ENCODE peak calls at places on chromosomes 13 and 19, in nine cellular contexts. J is GM23338, K is neural progenitor cell, N is progenitor cell of endocrine pancreas, Q is transverse colon, L is Calu3, T is astrocyte of the spinal cord, F is lower leg skin, G is adrenal gland. P is an unnamed sample.

GRCh38 chr19:12777217-12778019 is 2.1 kb upstream of the HOOK2 start:
- DNase-seq in J (peak; percentile 93), K (peak; percentile 89), N (peak; percentile 76), Q (peak; percentile 87), L (peak; percentile 87), T (peak; percentile 85), F (peak; percentile 58), G (peak; percentile 82), P (peak; percentile 73)

GRCh38 chr19:1057185-1057857 is 9.6 kb upstream of the ARHGAP45 start:
- DNase-seq in J (peak; percentile 83), K (peak; percentile 75), N (no peak), Q (no peak), L (peak; percentile 42), T (peak; percentile 76), F (no peak), G (no peak), P (no peak)

GRCh38 chr13:75792526-75793187 is 156.5 kb downstream of the LMO7 start:
- DNase-seq in J (no peak), K (no peak), N (no peak), Q (peak; percentile 27), L (peak; percentile 9), T (no peak), F (no peak), G (no peak), P (no peak)

GRCh38 chr13:44919103-44919804 is 70.0 kb downstream of the NUFIP1 start:
- DNase-seq in J (no peak), K (no peak), N (no peak), Q (no peak), L (no peak), T (no peak), F (no peak), G (no peak), P (no peak)

GRCh38 chr13:101149735-101150380 is 266.4 kb downstream of the NALCN start:
- DNase-seq in J (peak; percentile 62), K (peak; percentile 62), N (no peak), Q (no peak), L (no peak), T (peak; percentile 51), F (no peak), G (no peak), P (no peak)

GRCh38 chr19:55692681-55693081 is 17.7 kb downstream of the EPN1 start:
- DNase-seq in J (no peak), K (no peak), N (no peak), Q (no peak), L (no peak), T (no peak), F (no peak), G (no peak), P (no peak)

GRCh38 chr13:93670858-93671257 is 444.3 kb downstream of the GPC6 start:
- DNase-seq in J (no peak), K (no peak), N (no peak), Q (no peak), L (no peak), T (no peak), F (no peak), G (no peak), P (no peak)

GRCh38 chr13:107322228-107322627 is 754.3 kb upstream of the ARGLU1 start:
- DNase-seq in J (no peak), K (no peak), N (no peak), Q (no peak), L (no peak), T (no peak), F (no peak), G (no peak), P (no peak)

GRCh38 chr13:51576754-51577153 is 7.5 kb upstream of the WDFY2 start:
- DNase-seq in J (no peak), K (no peak), N (no peak), Q (no peak), L (no peak), T (no peak), F (no peak), G (no peak), P (no peak)

GRCh38 chr19:29634731-29635130 is 28.6 kb downstream of the POP4 start:
- DNase-seq in J (no peak), K (no peak), N (no peak), Q (no peak), L (no peak), T (no peak), F (no peak), G (no peak), P (no peak)

GRCh38 chr19:1169921-1170885 is 3.9 kb downstream of the SBNO2 start:
- DNase-seq in J (no peak), K (no peak), N (no peak), Q (peak; percentile 54), L (no peak), T (peak; percentile 29), F (no peak), G (peak; percentile 95), P (no peak)

GRCh38 chr13:113142876-113143275 is 15.6 kb upstream of the PROZ start:
- DNase-seq in J (no peak), K (no peak), N (no peak), Q (no peak), L (no peak), T (no peak), F (no peak), G (no peak), P (no peak)

DNA sequence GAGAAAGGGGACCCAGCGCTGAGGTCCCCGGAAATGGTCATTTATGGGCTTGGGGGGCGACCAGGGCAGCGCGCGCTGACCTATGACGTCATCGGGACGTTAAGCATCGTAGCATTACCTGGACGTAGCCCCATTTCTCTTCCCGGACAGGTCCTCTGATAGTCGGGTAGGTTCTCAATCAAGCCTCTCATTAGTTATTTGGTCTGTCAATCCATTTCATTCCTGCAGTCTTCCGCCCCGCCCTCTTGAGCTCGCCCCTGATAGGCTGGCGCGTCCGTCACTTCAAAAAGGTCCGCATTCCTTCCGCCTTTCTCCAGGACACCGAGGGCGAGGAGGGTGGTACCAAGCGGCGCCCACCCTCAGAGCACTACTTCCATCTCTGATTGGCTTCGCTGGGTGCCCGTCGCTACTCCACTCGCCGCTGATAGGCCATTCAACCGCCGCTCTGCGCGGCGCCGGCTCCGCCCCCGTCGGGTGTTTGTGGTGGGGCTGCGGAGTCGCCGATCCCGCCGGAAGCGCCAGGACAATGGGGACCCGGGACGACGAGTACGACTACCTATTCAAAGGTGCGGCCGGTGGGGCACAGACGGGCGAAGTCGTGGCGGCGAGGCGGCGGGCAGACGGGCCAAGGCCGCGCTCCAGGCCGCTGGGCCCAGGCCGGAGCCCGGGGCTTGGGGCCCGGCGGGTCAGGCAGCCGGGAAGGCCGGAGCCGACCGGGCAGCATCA is at the start of gene RAB11B:
- DNase-seq in J (peak; percentile 100), K (peak; percentile 100), N (peak; percentile 96), Q (peak; percentile 100), L (peak; percentile 96), T (peak; percentile 100), F (peak; percentile 100), G (peak; percentile 100), P (peak; percentile 99)
- TF ChIP-seq CTCF in J (no peak), K (no peak), N (no peak), Q (no peak), L (no peak), T (no peak), F (no peak), G (no peak), P (no peak)

GRCh38 chr13:28710161-28710560 is 8.6 kb downstream of the SLC46A3 start:
- DNase-seq in J (no peak), K (no peak), N (no peak), Q (peak; percentile 80), L (no peak), T (no peak), F (no peak), G (no peak), P (no peak)
- TF ChIP-seq CTCF in J (no peak), K (no peak), N (no peak), Q (no peak), L (no peak), T (no peak), F (no peak), G (no peak), P (no peak)

GRCh38 chr19:35995655-35995993 is 636 bp downstream of the SDHAF1 start:
- DNase-seq in J (peak; percentile 85), K (peak; percentile 80), N (no peak), Q (peak; percentile 58), L (peak; percentile 61), T (peak; percentile 11), F (no peak), G (peak; percentile 36), P (no peak)
- TF ChIP-seq CTCF in J (no peak), K (no peak), N (no peak), Q (no peak), L (no peak), T (no peak), F (no peak), G (no peak), P (no peak)

GRCh38 chr19:38703509-38703908 is 40.8 kb downstream of the CAPN12 start:
- DNase-seq in J (no peak), K (no peak), N (no peak), Q (no peak), L (no peak), T (no peak), F (no peak), G (no peak), P (no peak)

GRCh38 chr19:38702278-38702677 is 42.0 kb downstream of the CAPN12 start:
- DNase-seq in J (no peak), K (no peak), N (no peak), Q (no peak), L (no peak), T (no peak), F (no peak), G (no peak), P (no peak)

GRCh38 chr19:38706792-38707511 is 37.3 kb downstream of the CAPN12 start:
- DNase-seq in J (peak; percentile 41), K (no peak), N (no peak), Q (no peak), L (peak; percentile 34), T (no peak), F (no peak), G (no peak), P (no peak)

GRCh38 chr19:38705197-38706019 is 38.9 kb downstream of the CAPN12 start:
- DNase-seq in J (no peak), K (no peak), N (no peak), Q (no peak), L (no peak), T (no peak), F (no peak), G (no peak), P (no peak)

GRCh38 chr19:38704488-38705026 is 39.7 kb downstream of the CAPN12 start:
- DNase-seq in J (no peak), K (no peak), N (no peak), Q (no peak), L (no peak), T (no peak), F (no peak), G (no peak), P (no peak)
- TF ChIP-seq CTCF in J (no peak), K (no peak), N (no peak), Q (no peak), L (no peak), T (no peak), F (no peak), G (no peak), P (no peak)

GRCh38 chr13:103142091-103142594 is 75.9 kb upstream of the SLC10A2 start:
- DNase-seq in J (no peak), K (no peak), N (no peak), Q (no peak), L (no peak), T (no peak), F (no peak), G (no peak), P (no peak)

GRCh38 chr13:103145476-103145875 is 79.3 kb upstream of the SLC10A2 start:
- DNase-seq in J (no peak), K (no peak), N (no peak), Q (no peak), L (no peak), T (no peak), F (no peak), G (no peak), P (no peak)

GRCh38 chr13:103134271-103134670 is 68.1 kb upstream of the SLC10A2 start:
- DNase-seq in J (no peak), K (no peak), N (no peak), Q (no peak), L (no peak), T (no peak), F (no peak), G (no peak), P (no peak)

GRCh38 chr13:103140001-103140671 is 73.9 kb upstream of the SLC10A2 start:
- DNase-seq in J (peak; percentile 85), K (peak; percentile 46), N (no peak), Q (no peak), L (peak; percentile 1), T (peak; percentile 2), F (no peak), G (peak; percentile 43), P (no peak)
- TF ChIP-seq CTCF in J (peak; percentile 73), K (peak; percentile 61), N (peak; percentile 36), Q (peak; percentile 42), L (no peak), T (peak; percentile 34), F (no peak), G (peak; percentile 70), P (no peak)

P was measured in CD14-positive monocyte.